ENCODE peak calls at places on chromosome 2, in four cellular contexts. One of them, this sample, is unnamed.

GRCh38 chr2:42385225-42385624 is 24.2 kb upstream of the COX7A2L start:
- DNase-seq in stimulated activated naive B cell treated with anti-CD40 and anti-IgM and Interleukin-4, amounts not matched to agents 10 μg/mL and 1 μg/mL and 100 μg/mL, for 72 hours: no peak
- DNase-seq in AG04449: no peak
- DNase-seq in KBM-7: peak; percentile 9
- DNase-seq in this sample: no peak

GRCh38 chr2:1717129-1717528 is 27.2 kb downstream of the PXDN start:
- DNase-seq in stimulated activated naive B cell treated with anti-CD40 and anti-IgM and Interleukin-4, amounts not matched to agents 10 μg/mL and 1 μg/mL and 100 μg/mL, for 72 hours: no peak
- DNase-seq in AG04449: no peak
- DNase-seq in KBM-7: no peak
- DNase-seq in this sample: no peak

GRCh38 chr2:58197894-58198293 is 43.2 kb downstream of the FANCL start:
- DNase-seq in stimulated activated naive B cell treated with anti-CD40 and anti-IgM and Interleukin-4, amounts not matched to agents 10 μg/mL and 1 μg/mL and 100 μg/mL, for 72 hours: no peak
- DNase-seq in AG04449: no peak
- DNase-seq in KBM-7: no peak
- DNase-seq in this sample: no peak

GRCh38 chr2:100878000-100878786 is 58.3 kb downstream of the NPAS2 start:
- DNase-seq in stimulated activated naive B cell treated with anti-CD40 and anti-IgM and Interleukin-4, amounts not matched to agents 10 μg/mL and 1 μg/mL and 100 μg/mL, for 72 hours: no peak
- DNase-seq in AG04449: no peak
- DNase-seq in KBM-7: no peak
- DNase-seq in this sample: no peak

GRCh38 chr2:133418671-133419070 is 149.6 kb downstream of the NCKAP5 start:
- DNase-seq in stimulated activated naive B cell treated with anti-CD40 and anti-IgM and Interleukin-4, amounts not matched to agents 10 μg/mL and 1 μg/mL and 100 μg/mL, for 72 hours: no peak
- DNase-seq in AG04449: no peak
- DNase-seq in KBM-7: no peak
- DNase-seq in this sample: no peak

GRCh38 chr2:95349568-95350319 is 52.6 kb downstream of the KCNIP3 start:
- DNase-seq in stimulated activated naive B cell treated with anti-CD40 and anti-IgM and Interleukin-4, amounts not matched to agents 10 μg/mL and 1 μg/mL and 100 μg/mL, for 72 hours: no peak
- DNase-seq in AG04449: no peak
- DNase-seq in KBM-7: no peak
- DNase-seq in this sample: no peak

GRCh38 chr2:86764661-86765307 is 25.9 kb downstream of the CD8A start:
- DNase-seq in stimulated activated naive B cell treated with anti-CD40 and anti-IgM and Interleukin-4, amounts not matched to agents 10 μg/mL and 1 μg/mL and 100 μg/mL, for 72 hours: no peak
- DNase-seq in AG04449: no peak
- DNase-seq in KBM-7: peak; percentile 71
- DNase-seq in this sample: no peak

GRCh38 chr2:158214431-158214830 is 112.8 kb downstream of the UPP2 start:
- DNase-seq in stimulated activated naive B cell treated with anti-CD40 and anti-IgM and Interleukin-4, amounts not matched to agents 10 μg/mL and 1 μg/mL and 100 μg/mL, for 72 hours: no peak
- DNase-seq in AG04449: no peak
- DNase-seq in KBM-7: peak; percentile 85
- DNase-seq in this sample: no peak

GRCh38 chr2:98608962-98609604 is 694 bp downstream of the UNC50 start:
- DNase-seq in stimulated activated naive B cell treated with anti-CD40 and anti-IgM and Interleukin-4, amounts not matched to agents 10 μg/mL and 1 μg/mL and 100 μg/mL, for 72 hours: no peak
- DNase-seq in AG04449: no peak
- DNase-seq in KBM-7: peak; percentile 15
- DNase-seq in this sample: no peak

GRCh38 chr2:10048501-10049171 is 5.3 kb downstream of the KLF11 start:
- DNase-seq in stimulated activated naive B cell treated with anti-CD40 and anti-IgM and Interleukin-4, amounts not matched to agents 10 μg/mL and 1 μg/mL and 100 μg/mL, for 72 hours: no peak
- DNase-seq in AG04449: no peak
- DNase-seq in KBM-7: peak; percentile 74
- DNase-seq in this sample: no peak

GRCh38 chr2:9235388-9236344 is 29.1 kb downstream of the ASAP2 start:
- DNase-seq in stimulated activated naive B cell treated with anti-CD40 and anti-IgM and Interleukin-4, amounts not matched to agents 10 μg/mL and 1 μg/mL and 100 μg/mL, for 72 hours: no peak
- DNase-seq in AG04449: no peak
- DNase-seq in KBM-7: no peak
- DNase-seq in this sample: no peak

GRCh38 chr2:29392774-29393173 is 277.6 kb downstream of the CLIP4 start:
- DNase-seq in stimulated activated naive B cell treated with anti-CD40 and anti-IgM and Interleukin-4, amounts not matched to agents 10 μg/mL and 1 μg/mL and 100 μg/mL, for 72 hours: no peak
- DNase-seq in AG04449: no peak
- DNase-seq in KBM-7: no peak
- DNase-seq in this sample: no peak

GRCh38 chr2:233141888-233142287 is 81.7 kb downstream of the INPP5D start:
- DNase-seq in stimulated activated naive B cell treated with anti-CD40 and anti-IgM and Interleukin-4, amounts not matched to agents 10 μg/mL and 1 μg/mL and 100 μg/mL, for 72 hours: no peak
- DNase-seq in AG04449: no peak
- DNase-seq in KBM-7: no peak
- DNase-seq in this sample: no peak

GRCh38 chr2:224572338-224572737 is 12.8 kb downstream of the CUL3 start:
- DNase-seq in stimulated activated naive B cell treated with anti-CD40 and anti-IgM and Interleukin-4, amounts not matched to agents 10 μg/mL and 1 μg/mL and 100 μg/mL, for 72 hours: no peak
- DNase-seq in AG04449: no peak
- DNase-seq in KBM-7: no peak
- DNase-seq in this sample: no peak

GRCh38 chr2:228699400-228699799 is 517.9 kb upstream of the SPHKAP start:
- DNase-seq in stimulated activated naive B cell treated with anti-CD40 and anti-IgM and Interleukin-4, amounts not matched to agents 10 μg/mL and 1 μg/mL and 100 μg/mL, for 72 hours: no peak
- DNase-seq in AG04449: no peak
- DNase-seq in KBM-7: no peak
- DNase-seq in this sample: no peak

GRCh38 chr2:211423018-211423417 is 866.6 kb downstream of the CPS1 start:
- DNase-seq in stimulated activated naive B cell treated with anti-CD40 and anti-IgM and Interleukin-4, amounts not matched to agents 10 μg/mL and 1 μg/mL and 100 μg/mL, for 72 hours: no peak
- DNase-seq in AG04449: no peak
- DNase-seq in KBM-7: no peak
- DNase-seq in this sample: no peak

GRCh38 chr2:7744827-7745226 is 827.6 kb downstream of the RNF144A start:
- DNase-seq in stimulated activated naive B cell treated with anti-CD40 and anti-IgM and Interleukin-4, amounts not matched to agents 10 μg/mL and 1 μg/mL and 100 μg/mL, for 72 hours: no peak
- DNase-seq in AG04449: no peak
- DNase-seq in KBM-7: no peak
- DNase-seq in this sample: no peak

GRCh38 chr2:203913947-203914346 is 22.6 kb upstream of the ICOS start:
- DNase-seq in stimulated activated naive B cell treated with anti-CD40 and anti-IgM and Interleukin-4, amounts not matched to agents 10 μg/mL and 1 μg/mL and 100 μg/mL, for 72 hours: no peak
- DNase-seq in AG04449: no peak
- DNase-seq in KBM-7: no peak
- DNase-seq in this sample: no peak

GRCh38 chr2:99401841-99402240 is 64.7 kb downstream of the EIF5B start:
- DNase-seq in stimulated activated naive B cell treated with anti-CD40 and anti-IgM and Interleukin-4, amounts not matched to agents 10 μg/mL and 1 μg/mL and 100 μg/mL, for 72 hours: no peak
- DNase-seq in AG04449: no peak
- DNase-seq in KBM-7: no peak
- DNase-seq in this sample: no peak

GRCh38 chr2:103788875-103789715 is 1027.3 kb downstream of the TMEM182 start:
- DNase-seq in stimulated activated naive B cell treated with anti-CD40 and anti-IgM and Interleukin-4, amounts not matched to agents 10 μg/mL and 1 μg/mL and 100 μg/mL, for 72 hours: no peak
- DNase-seq in AG04449: no peak
- DNase-seq in KBM-7: no peak
- DNase-seq in this sample: no peak